ENCODE peak calls at places on chromosomes 4 and X, in eight cellular contexts. One of them, this sample, is unnamed.

GRCh38 chr4:178340468-178340867 is 898.2 kb upstream of the AGA start:
- DNase-seq in NCI-H1092: no peak
- DNase-seq in NCI-H226: no peak
- DNase-seq in bronchial epithelial cell: no peak
- DNase-seq in G401: no peak
- DNase-seq in nucleus accumbens: no peak
- DNase-seq in body of pancreas: no peak
- DNase-seq in NAMALWA: no peak
- DNase-seq in this sample: no peak

GRCh38 chrX:97835969-97836368 is 952.3 kb downstream of the RPA4 start:
- DNase-seq in NAMALWA: no peak
- DNase-seq in NCI-H226: no peak
- DNase-seq in NCI-H1092: no peak
- DNase-seq in body of pancreas: no peak
- DNase-seq in nucleus accumbens: no peak
- DNase-seq in bronchial epithelial cell: no peak
- DNase-seq in G401: no peak
- DNase-seq in this sample: no peak

GRCh38 chr4:165522049-165522448 is 143.2 kb downstream of the CPE start:
- DNase-seq in NAMALWA: no peak
- DNase-seq in nucleus accumbens: no peak
- DNase-seq in body of pancreas: no peak
- DNase-seq in NCI-H226: no peak
- DNase-seq in G401: no peak
- DNase-seq in NCI-H1092: no peak
- DNase-seq in bronchial epithelial cell: no peak
- DNase-seq in this sample: no peak

GRCh38 chr4:6727081-6727942 is 11.3 kb downstream of the BLOC1S4 start:
- DNase-seq in NAMALWA: no peak
- DNase-seq in body of pancreas: no peak
- DNase-seq in NCI-H226: no peak
- DNase-seq in nucleus accumbens: peak
- DNase-seq in bronchial epithelial cell: no peak
- DNase-seq in G401: peak
- DNase-seq in NCI-H1092: no peak
- DNase-seq in this sample: peak

GRCh38 chrX:122187065-122187464 is 997.0 kb upstream of the GRIA3 start:
- DNase-seq in NCI-H226: no peak
- DNase-seq in nucleus accumbens: no peak
- DNase-seq in NAMALWA: no peak
- DNase-seq in NCI-H1092: no peak
- DNase-seq in bronchial epithelial cell: no peak
- DNase-seq in G401: peak
- DNase-seq in body of pancreas: no peak
- DNase-seq in this sample: peak

GRCh38 chr4:68129793-68130192 is at the start of gene TMPRSS11F:
- DNase-seq in body of pancreas: no peak
- DNase-seq in nucleus accumbens: no peak
- DNase-seq in NCI-H226: no peak
- DNase-seq in G401: no peak
- DNase-seq in bronchial epithelial cell: peak
- DNase-seq in NCI-H1092: no peak
- DNase-seq in NAMALWA: no peak
- DNase-seq in this sample: no peak

GRCh38 chr4:152777488-152777887 is 2.0 kb downstream of the TIGD4 start:
- DNase-seq in NAMALWA: no peak
- DNase-seq in body of pancreas: no peak
- DNase-seq in bronchial epithelial cell: no peak
- DNase-seq in G401: no peak
- DNase-seq in NCI-H1092: no peak
- DNase-seq in nucleus accumbens: no peak
- DNase-seq in NCI-H226: no peak
- DNase-seq in this sample: no peak

GRCh38 chr4:15648600-15648999 is 6.6 kb downstream of the FBXL5 start:
- DNase-seq in body of pancreas: no peak
- DNase-seq in bronchial epithelial cell: no peak
- DNase-seq in NCI-H226: no peak
- DNase-seq in nucleus accumbens: no peak
- DNase-seq in NAMALWA: no peak
- DNase-seq in NCI-H1092: no peak
- DNase-seq in G401: no peak
- DNase-seq in this sample: no peak

GRCh38 chr4:109355835-109356234 is 53.4 kb upstream of the COL25A1 start:
- DNase-seq in bronchial epithelial cell: no peak
- DNase-seq in nucleus accumbens: no peak
- DNase-seq in G401: no peak
- DNase-seq in NCI-H226: no peak
- DNase-seq in NCI-H1092: no peak
- DNase-seq in NAMALWA: no peak
- DNase-seq in body of pancreas: no peak
- DNase-seq in this sample: no peak

GRCh38 chr4:8583655-8584025 is 3.4 kb downstream of the GPR78 start:
- DNase-seq in nucleus accumbens: no peak
- DNase-seq in NAMALWA: no peak
- DNase-seq in bronchial epithelial cell: no peak
- DNase-seq in NCI-H226: no peak
- DNase-seq in G401: no peak
- DNase-seq in NCI-H1092: no peak
- DNase-seq in body of pancreas: no peak
- DNase-seq in this sample: no peak

GRCh38 chrX:17409566-17410290 is 34.7 kb downstream of the NHS start:
- DNase-seq in bronchial epithelial cell: no peak
- DNase-seq in NAMALWA: no peak
- DNase-seq in NCI-H226: no peak
- DNase-seq in G401: no peak
- DNase-seq in NCI-H1092: no peak
- DNase-seq in body of pancreas: no peak
- DNase-seq in nucleus accumbens: no peak
- DNase-seq in this sample: no peak

GRCh38 chrX:373641-374471 is 12.9 kb downstream of the PPP2R3B start:
- DNase-seq in nucleus accumbens: no peak
- DNase-seq in G401: peak
- DNase-seq in NAMALWA: no peak
- DNase-seq in NCI-H226: no peak
- DNase-seq in NCI-H1092: no peak
- DNase-seq in bronchial epithelial cell: peak
- DNase-seq in body of pancreas: no peak
- DNase-seq in this sample: peak

GRCh38 chr4:182212211-182212761 is 30.9 kb upstream of the TENM3 start:
- DNase-seq in NAMALWA: no peak
- DNase-seq in bronchial epithelial cell: no peak
- DNase-seq in body of pancreas: no peak
- DNase-seq in NCI-H1092: peak
- DNase-seq in nucleus accumbens: no peak
- DNase-seq in G401: no peak
- DNase-seq in NCI-H226: no peak
- DNase-seq in this sample: no peak

GRCh38 chr4:10116625-10117423 is at the start of gene WDR1:
- DNase-seq in bronchial epithelial cell: peak
- DNase-seq in G401: peak
- DNase-seq in NCI-H1092: peak
- DNase-seq in NAMALWA: peak
- DNase-seq in NCI-H226: peak
- DNase-seq in nucleus accumbens: peak
- DNase-seq in body of pancreas: peak
- DNase-seq in this sample: peak

GRCh38 chr4:141860974-141861373 is 224.6 kb downstream of the IL15 start:
- DNase-seq in NCI-H1092: no peak
- DNase-seq in bronchial epithelial cell: peak
- DNase-seq in NCI-H226: no peak
- DNase-seq in G401: no peak
- DNase-seq in NAMALWA: no peak
- DNase-seq in nucleus accumbens: no peak
- DNase-seq in body of pancreas: no peak
- DNase-seq in this sample: peak

GRCh38 chrX:77451041-77451440 is 3.9 kb downstream of the FGF16 start:
- DNase-seq in nucleus accumbens: no peak
- DNase-seq in body of pancreas: no peak
- DNase-seq in NAMALWA: no peak
- DNase-seq in bronchial epithelial cell: peak
- DNase-seq in G401: no peak
- DNase-seq in NCI-H226: peak
- DNase-seq in NCI-H1092: no peak
- DNase-seq in this sample: no peak

GRCh38 chr4:15944895-15945294 is 6.4 kb upstream of the FGFBP1 start:
- DNase-seq in NCI-H226: no peak
- DNase-seq in NAMALWA: no peak
- DNase-seq in NCI-H1092: no peak
- DNase-seq in nucleus accumbens: no peak
- DNase-seq in G401: no peak
- DNase-seq in bronchial epithelial cell: no peak
- DNase-seq in body of pancreas: no peak
- DNase-seq in this sample: no peak

GRCh38 chr4:152114562-152114961 is 353.8 kb upstream of the GATB start:
- DNase-seq in NCI-H1092: no peak
- DNase-seq in NCI-H226: no peak
- DNase-seq in body of pancreas: no peak
- DNase-seq in G401: peak
- DNase-seq in bronchial epithelial cell: no peak
- DNase-seq in nucleus accumbens: no peak
- DNase-seq in NAMALWA: no peak
- DNase-seq in this sample: peak

GRCh38 chr4:2937146-2937857 is 25.9 kb downstream of the NOP14 start:
- DNase-seq in bronchial epithelial cell: peak
- DNase-seq in G401: no peak
- DNase-seq in body of pancreas: peak
- DNase-seq in nucleus accumbens: no peak
- DNase-seq in NCI-H1092: no peak
- DNase-seq in NAMALWA: no peak
- DNase-seq in NCI-H226: peak
- DNase-seq in this sample: no peak

GRCh38 chr4:52192697-52193096 is 141.6 kb downstream of the SPATA18 start:
- DNase-seq in nucleus accumbens: no peak
- DNase-seq in NCI-H1092: no peak
- DNase-seq in body of pancreas: no peak
- DNase-seq in G401: no peak
- DNase-seq in bronchial epithelial cell: no peak
- DNase-seq in NAMALWA: no peak
- DNase-seq in NCI-H226: no peak
- DNase-seq in this sample: no peak

GRCh38 chrX:134865730-134866129 is 125.1 kb upstream of the SMIM10 start:
- DNase-seq in bronchial epithelial cell: no peak
- DNase-seq in nucleus accumbens: no peak
- DNase-seq in NCI-H226: no peak
- DNase-seq in body of pancreas: no peak
- DNase-seq in NAMALWA: no peak
- DNase-seq in NCI-H1092: no peak
- DNase-seq in G401: no peak
- DNase-seq in this sample: no peak

GRCh38 chr4:102500371-102501175 is 586 bp upstream of the NFKB1 start:
- DNase-seq in NCI-H226: peak
- DNase-seq in bronchial epithelial cell: peak
- DNase-seq in NAMALWA: peak
- DNase-seq in body of pancreas: peak
- DNase-seq in NCI-H1092: peak
- DNase-seq in G401: peak
- DNase-seq in nucleus accumbens: peak
- DNase-seq in this sample: peak

GRCh38 chr4:23006756-23007155 is 314.0 kb downstream of the GBA3 start:
- DNase-seq in nucleus accumbens: no peak
- DNase-seq in bronchial epithelial cell: peak
- DNase-seq in NAMALWA: no peak
- DNase-seq in NCI-H226: peak
- DNase-seq in body of pancreas: no peak
- DNase-seq in G401: no peak
- DNase-seq in NCI-H1092: no peak
- DNase-seq in this sample: no peak

GRCh38 chr4:35963969-35964515 is 280.3 kb downstream of the ARAP2 start:
- DNase-seq in NCI-H226: peak
- DNase-seq in NCI-H1092: no peak
- DNase-seq in bronchial epithelial cell: peak
- DNase-seq in NAMALWA: no peak
- DNase-seq in G401: no peak
- DNase-seq in body of pancreas: no peak
- DNase-seq in nucleus accumbens: no peak
- DNase-seq in this sample: no peak

GRCh38 chrX:140439455-140439854 is 65.4 kb downstream of the SOX3 start:
- DNase-seq in body of pancreas: peak
- DNase-seq in nucleus accumbens: no peak
- DNase-seq in NAMALWA: no peak
- DNase-seq in NCI-H226: no peak
- DNase-seq in NCI-H1092: no peak
- DNase-seq in bronchial epithelial cell: no peak
- DNase-seq in G401: no peak
- DNase-seq in this sample: no peak

GRCh38 chr4:89129080-89129640 is 17.8 kb downstream of the TIGD2 start:
- DNase-seq in NCI-H1092: no peak
- DNase-seq in G401: no peak
- DNase-seq in NCI-H226: no peak
- DNase-seq in nucleus accumbens: no peak
- DNase-seq in bronchial epithelial cell: no peak
- DNase-seq in body of pancreas: no peak
- DNase-seq in NAMALWA: no peak
- DNase-seq in this sample: no peak

GRCh38 chrX:154715825-154716224 is 35.1 kb downstream of the GAB3 start:
- DNase-seq in bronchial epithelial cell: no peak
- DNase-seq in NAMALWA: no peak
- DNase-seq in NCI-H1092: no peak
- DNase-seq in NCI-H226: no peak
- DNase-seq in G401: no peak
- DNase-seq in body of pancreas: no peak
- DNase-seq in nucleus accumbens: no peak
- DNase-seq in this sample: no peak

GRCh38 chrX:97398030-97398551 is 514.4 kb downstream of the RPA4 start:
- DNase-seq in NCI-H1092: no peak
- DNase-seq in body of pancreas: no peak
- DNase-seq in NCI-H226: no peak
- DNase-seq in NAMALWA: no peak
- DNase-seq in G401: no peak
- DNase-seq in bronchial epithelial cell: peak
- DNase-seq in nucleus accumbens: no peak
- DNase-seq in this sample: no peak

GRCh38 chrX:116246261-116246660 is 75.7 kb downstream of the AGTR2 start:
- DNase-seq in NAMALWA: no peak
- DNase-seq in nucleus accumbens: no peak
- DNase-seq in NCI-H1092: no peak
- DNase-seq in bronchial epithelial cell: peak
- DNase-seq in NCI-H226: no peak
- DNase-seq in G401: no peak
- DNase-seq in body of pancreas: no peak
- DNase-seq in this sample: no peak

GRCh38 chr4:1200425-1201035 is 28.1 kb upstream of the SPON2 start:
- DNase-seq in NCI-H226: peak
- DNase-seq in G401: no peak
- DNase-seq in bronchial epithelial cell: no peak
- DNase-seq in body of pancreas: peak
- DNase-seq in NCI-H1092: no peak
- DNase-seq in nucleus accumbens: no peak
- DNase-seq in NAMALWA: no peak
- DNase-seq in this sample: no peak

GRCh38 chrX:150942958-150943594 is 40.1 kb upstream of the HMGB3 start:
- DNase-seq in G401: no peak
- DNase-seq in NCI-H226: no peak
- DNase-seq in NAMALWA: no peak
- DNase-seq in nucleus accumbens: no peak
- DNase-seq in body of pancreas: peak
- DNase-seq in bronchial epithelial cell: no peak
- DNase-seq in NCI-H1092: no peak
- DNase-seq in this sample: no peak

GRCh38 chr4:3822230-3822947 is 56.2 kb downstream of the ADRA2C start:
- DNase-seq in nucleus accumbens: no peak
- DNase-seq in NAMALWA: no peak
- DNase-seq in G401: no peak
- DNase-seq in body of pancreas: no peak
- DNase-seq in bronchial epithelial cell: no peak
- DNase-seq in NCI-H1092: no peak
- DNase-seq in NCI-H226: peak
- DNase-seq in this sample: peak

GRCh38 chrX:132956421-132957210 is 1.8 kb downstream of the HS6ST2 start:
- DNase-seq in bronchial epithelial cell: no peak
- DNase-seq in NCI-H226: no peak
- DNase-seq in G401: no peak
- DNase-seq in NAMALWA: no peak
- DNase-seq in NCI-H1092: no peak
- DNase-seq in nucleus accumbens: peak
- DNase-seq in body of pancreas: no peak
- DNase-seq in this sample: no peak

GRCh38 chrX:85499400-85499799 is 119.9 kb upstream of the POF1B start:
- DNase-seq in bronchial epithelial cell: peak
- DNase-seq in NAMALWA: no peak
- DNase-seq in G401: no peak
- DNase-seq in nucleus accumbens: no peak
- DNase-seq in NCI-H226: no peak
- DNase-seq in body of pancreas: no peak
- DNase-seq in NCI-H1092: no peak
- DNase-seq in this sample: no peak

This sample was measured in cerebellar cortex.